ENCODE peak calls at places on chromosomes 6 and 20, in seven cellular contexts. W is HCT116, O is HepG2, T is K562, M is H1, X is SK-N-SH, J is GM12878. P is an unnamed sample.

GRCh38 chr20:50188879-50189680 is 1.6 kb upstream of the CEBPB start:
- DNase-seq in W (no peak), O (peak), T (no peak), M (no peak), X (no peak), J (no peak), P (no peak)

GRCh38 chr6:100347901-100348550 is 116.7 kb downstream of the SIM1 start:
- DNase-seq in W (no peak), O (no peak), T (no peak), M (no peak), X (no peak), J (no peak), P (no peak)

GRCh38 chr6:116766506-116767176 is 1.1 kb upstream of the FAM162B start:
- DNase-seq in W (no peak), O (no peak), T (peak), M (no peak), X (peak), J (no peak), P (no peak)

GRCh38 chr6:20433929-20434328 is 32.2 kb downstream of the E2F3 start:
- DNase-seq in W (no peak), O (no peak), T (no peak), M (no peak), X (no peak), J (no peak), P (no peak)

GRCh38 chr6:160131636-160132296 is 10.2 kb downstream of the SLC22A1 start:
- DNase-seq in W (no peak), O (no peak), T (no peak), M (no peak), X (peak), J (no peak), P (no peak)

GRCh38 chr6:293185-294174 is 1.2 kb downstream of the DUSP22 start:
- DNase-seq in W (no peak), O (no peak), T (no peak), M (peak), X (no peak), J (no peak), P (no peak)

GRCh38 chr6:129102741-129103140 is 219.8 kb downstream of the LAMA2 start:
- DNase-seq in W (no peak), O (no peak), T (no peak), M (no peak), X (no peak), J (no peak), P (no peak)

GRCh38 chr6:43290905-43291355 is 7.1 kb upstream of the SLC22A7 start:
- DNase-seq in W (no peak), O (peak), T (no peak), M (no peak), X (no peak), J (no peak), P (no peak)

GRCh38 chr20:58017970-58018530 is 210.4 kb downstream of the ANKRD60 start:
- DNase-seq in W (no peak), O (no peak), T (no peak), M (no peak), X (no peak), J (no peak), P (no peak)

GRCh38 chr20:53829086-53829703 is 235.6 kb upstream of the ZNF217 start:
- DNase-seq in W (peak), O (no peak), T (peak), M (no peak), X (no peak), J (no peak), P (peak)

GRCh38 chr6:127343753-127344659 is 597 bp upstream of the ECHDC1 start:
- DNase-seq in W (no peak), O (peak), T (peak), M (no peak), X (peak), J (no peak), P (no peak)

GRCh38 chr6:11111769-11112437 is 378 bp upstream of the ERVFRD-1 start:
- DNase-seq in W (no peak), O (no peak), T (peak), M (peak), X (no peak), J (no peak), P (no peak)

GRCh38 chr6:6975395-6976111 is 132.2 kb upstream of the RREB1 start:
- DNase-seq in W (no peak), O (no peak), T (peak), M (no peak), X (no peak), J (no peak), P (no peak)

GRCh38 chr6:20711518-20711917 is 177.3 kb downstream of the CDKAL1 start:
- DNase-seq in W (no peak), O (no peak), T (peak), M (no peak), X (no peak), J (no peak), P (no peak)

GRCh38 chr6:139855741-139856206 is 481.3 kb upstream of the CITED2 start:
- DNase-seq in W (no peak), O (no peak), T (no peak), M (no peak), X (no peak), J (no peak), P (peak)

GRCh38 chr6:109121411-109121810 is 26.1 kb downstream of the CEP57L1 start:
- DNase-seq in W (no peak), O (no peak), T (no peak), M (no peak), X (no peak), J (no peak), P (peak)

GRCh38 chr6:40819182-40819834 is 219.7 kb downstream of the UNC5CL start:
- DNase-seq in W (no peak), O (no peak), T (peak), M (no peak), X (no peak), J (no peak), P (no peak)

GRCh38 chr6:132115714-132116366 is 164.7 kb upstream of the CCN2 start:
- DNase-seq in W (no peak), O (no peak), T (no peak), M (no peak), X (no peak), J (no peak), P (peak)

GRCh38 chr6:170011233-170012142 is 260.1 kb downstream of the ERMARD start:
- DNase-seq in W (no peak), O (no peak), T (no peak), M (no peak), X (no peak), J (no peak), P (no peak)

GRCh38 chr6:125718109-125718508 is 31.3 kb upstream of the HEY2 start:
- DNase-seq in W (no peak), O (no peak), T (no peak), M (no peak), X (no peak), J (no peak), P (no peak)

GRCh38 chr6:130781557-130781956 is 45.6 kb upstream of the SMLR1 start:
- DNase-seq in W (no peak), O (no peak), T (no peak), M (no peak), X (no peak), J (no peak), P (no peak)

GRCh38 chr6:142395768-142396231 is 94.0 kb downstream of the ADGRG6 start:
- DNase-seq in W (no peak), O (no peak), T (no peak), M (no peak), X (no peak), J (peak), P (no peak)

GRCh38 chr6:33314943-33315752 is 1.3 kb upstream of the TAPBP start:
- DNase-seq in W (no peak), O (no peak), T (peak), M (peak), X (peak), J (no peak), P (peak)

GRCh38 chr20:11394145-11394833 is 523.4 kb upstream of the BTBD3 start:
- DNase-seq in W (no peak), O (no peak), T (no peak), M (no peak), X (no peak), J (no peak), P (no peak)

GRCh38 chr6:79864001-79864400 is 83.4 kb downstream of the ELOVL4 start:
- DNase-seq in W (no peak), O (no peak), T (no peak), M (no peak), X (no peak), J (no peak), P (no peak)

GRCh38 chr6:139378882-139379341 is 4.5 kb upstream of the CITED2 start:
- DNase-seq in W (no peak), O (peak), T (peak), M (no peak), X (no peak), J (no peak), P (no peak)

GRCh38 chr20:63533871-63534393 is 3.2 kb downstream of the PTK6 start:
- DNase-seq in W (no peak), O (no peak), T (no peak), M (peak), X (peak), J (no peak), P (no peak)

GRCh38 chr6:142377112-142377848 is 75.5 kb downstream of the ADGRG6 start:
- DNase-seq in W (peak), O (peak), T (peak), M (peak), X (no peak), J (no peak), P (peak)

GRCh38 chr20:13099676-13100075 is 90.9 kb downstream of the SPTLC3 start:
- DNase-seq in W (no peak), O (no peak), T (no peak), M (no peak), X (no peak), J (no peak), P (peak)

GRCh38 chr6:15754035-15754705 is 91.3 kb upstream of the DTNBP1 start:
- DNase-seq in W (no peak), O (no peak), T (peak), M (no peak), X (peak), J (no peak), P (no peak)

GRCh38 chr6:51184046-51184445 is 365.4 kb downstream of the TFAP2B start:
- DNase-seq in W (no peak), O (no peak), T (no peak), M (no peak), X (no peak), J (no peak), P (no peak)

GRCh38 chr6:75086236-75086635 is 119.6 kb downstream of the COL12A1 start:
- DNase-seq in W (no peak), O (no peak), T (no peak), M (no peak), X (no peak), J (no peak), P (no peak)

GRCh38 chr6:34355889-34356288 is 36.6 kb downstream of the NUDT3 start:
- DNase-seq in W (no peak), O (no peak), T (no peak), M (no peak), X (no peak), J (no peak), P (no peak)

DNA sequence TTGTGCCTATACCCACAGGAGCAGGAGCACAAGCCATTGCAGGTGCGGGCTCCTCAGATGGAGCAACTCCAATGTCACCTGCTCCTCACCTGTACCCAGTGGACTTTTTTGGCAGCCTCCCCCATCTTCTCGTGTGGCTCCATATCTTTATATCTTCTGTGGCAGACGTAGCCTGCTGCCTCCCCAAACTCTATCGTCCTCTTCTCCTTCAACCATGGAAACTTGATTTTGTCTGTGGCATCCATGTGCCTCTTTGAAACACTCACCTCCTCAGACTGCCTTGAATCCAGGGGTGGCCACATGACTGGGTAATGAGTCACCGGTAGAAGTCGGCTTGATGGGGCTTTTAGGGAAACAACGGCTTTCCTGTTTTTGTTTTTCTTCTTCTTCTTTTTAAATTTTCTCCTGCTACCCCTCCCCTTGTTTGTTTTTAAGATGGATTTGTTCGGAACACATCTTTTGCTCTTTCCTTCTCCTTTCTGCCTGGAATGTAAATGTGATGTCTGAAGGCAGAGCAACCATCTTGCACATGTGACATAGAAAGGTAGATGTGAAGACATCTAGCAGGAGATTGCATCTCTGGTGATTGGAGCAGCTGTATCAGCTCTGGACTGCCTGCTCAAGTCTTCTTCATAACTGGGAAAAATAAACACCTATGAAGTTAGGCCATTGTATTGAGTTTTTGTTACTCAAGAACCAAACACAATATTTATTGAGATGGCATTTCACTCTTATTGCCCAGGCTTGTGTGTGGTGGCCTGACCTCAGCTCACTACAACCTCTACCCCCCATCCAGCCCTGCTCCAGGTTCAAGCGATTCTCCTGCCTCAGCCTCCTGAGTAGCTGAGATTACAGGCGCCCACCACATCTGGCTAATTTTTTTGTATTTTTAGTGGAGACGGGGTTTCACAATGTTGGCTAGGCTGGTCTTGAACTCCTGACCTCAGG is 69.9 kb upstream of the DDR1 start:
- DNase-seq in W (peak), O (no peak), T (peak), M (no peak), X (no peak), J (no peak), P (no peak)
- TF ChIP-seq JUND in W (no peak), O (no peak), T (peak), M (no peak), X (peak), J (no peak), P (no peak)

DNA sequence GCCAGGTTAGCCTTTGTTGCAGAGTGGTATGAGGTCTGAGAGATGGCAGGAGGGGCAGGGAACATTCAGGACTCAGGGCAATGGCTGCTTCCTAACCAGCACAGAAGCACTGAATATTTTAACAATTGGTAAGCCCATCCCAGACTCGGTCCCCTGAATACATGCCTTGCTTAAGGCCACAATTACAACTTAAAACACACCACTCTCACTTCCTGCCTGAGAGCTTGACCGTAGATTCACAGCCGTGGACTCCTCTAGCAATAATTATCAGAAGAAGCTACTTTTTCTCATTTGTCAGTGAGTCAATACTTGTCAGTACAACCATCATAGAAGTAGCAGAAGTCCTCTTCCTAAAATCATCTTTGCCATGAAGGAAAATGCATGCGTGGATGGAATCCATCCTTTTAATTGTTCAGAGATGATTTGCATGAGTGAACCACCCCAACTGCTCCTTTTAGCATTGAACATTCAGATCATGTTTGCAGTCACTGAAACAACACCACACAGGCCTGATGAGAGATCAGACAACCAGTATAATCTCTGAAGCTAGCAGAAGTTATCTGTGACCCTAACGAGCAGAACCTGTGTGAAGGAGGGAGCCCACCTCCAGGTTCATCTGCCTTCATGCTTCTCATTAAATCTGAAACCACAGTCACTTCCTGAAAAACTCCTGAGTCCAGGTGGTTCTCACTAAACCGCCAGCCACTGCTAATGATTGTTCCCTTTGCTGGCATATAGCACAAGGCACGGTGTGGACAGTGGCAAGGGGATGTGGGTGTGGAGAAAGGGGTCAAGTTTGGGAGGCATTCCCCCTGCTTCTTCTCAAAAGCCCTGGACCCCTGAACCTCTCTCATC is 333.9 kb upstream of the CNR1 start:
- DNase-seq in W (no peak), O (no peak), T (no peak), M (no peak), X (no peak), J (peak), P (no peak)
- TF ChIP-seq JUND in W (no peak), O (no peak), T (no peak), M (no peak), X (no peak), J (no peak), P (no peak)

GRCh38 chr20:21698494-21699215 is 6.8 kb upstream of the PAX1 start:
- DNase-seq in W (no peak), O (no peak), T (no peak), M (no peak), X (no peak), J (no peak), P (no peak)

GRCh38 chr20:21699216-21699508 is 6.3 kb upstream of the PAX1 start:
- DNase-seq in W (no peak), O (no peak), T (no peak), M (no peak), X (no peak), J (no peak), P (no peak)

DNA sequence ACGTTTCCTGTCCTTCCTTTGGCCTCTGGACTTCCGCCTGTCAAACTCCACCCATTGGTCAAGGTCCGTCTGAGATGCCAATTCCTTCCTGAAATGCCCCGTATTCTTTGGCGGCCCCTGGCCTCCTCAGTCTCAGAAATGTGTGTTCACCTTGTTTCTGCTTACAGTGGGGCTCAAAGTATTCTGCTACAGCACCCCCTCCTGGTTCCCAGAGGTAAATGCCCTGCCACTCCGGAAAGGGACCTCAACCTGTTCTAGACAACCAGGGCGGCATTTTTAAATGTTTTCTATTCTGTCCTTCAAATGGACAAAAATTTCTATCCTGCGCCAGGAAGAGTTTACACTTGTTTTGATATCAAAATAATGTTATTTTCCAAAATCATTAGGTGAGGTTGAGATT is 12.1 kb upstream of the PAX1 start:
- DNase-seq in W (no peak), O (peak), T (peak), M (peak), X (no peak), J (no peak), P (peak)
- TF ChIP-seq JUND in W (no peak), O (no peak), T (no peak), M (no peak), X (no peak), J (no peak), P (no peak)

GRCh38 chr6:85323435-85324040 is 126.3 kb upstream of the NT5E start:
- DNase-seq in W (peak), O (peak), T (peak), M (peak), X (peak), J (peak), P (peak)
- TF ChIP-seq JUND in W (no peak), O (no peak), T (no peak), M (no peak), X (no peak), J (no peak), P (no peak)

GRCh38 chr6:134029495-134030455 is 22.6 kb downstream of the SLC2A12 start:
- DNase-seq in W (no peak), O (no peak), T (peak), M (no peak), X (peak), J (no peak), P (no peak)
- TF ChIP-seq JUND in W (no peak), O (no peak), T (peak), M (no peak), X (peak), J (no peak), P (no peak)

DNA sequence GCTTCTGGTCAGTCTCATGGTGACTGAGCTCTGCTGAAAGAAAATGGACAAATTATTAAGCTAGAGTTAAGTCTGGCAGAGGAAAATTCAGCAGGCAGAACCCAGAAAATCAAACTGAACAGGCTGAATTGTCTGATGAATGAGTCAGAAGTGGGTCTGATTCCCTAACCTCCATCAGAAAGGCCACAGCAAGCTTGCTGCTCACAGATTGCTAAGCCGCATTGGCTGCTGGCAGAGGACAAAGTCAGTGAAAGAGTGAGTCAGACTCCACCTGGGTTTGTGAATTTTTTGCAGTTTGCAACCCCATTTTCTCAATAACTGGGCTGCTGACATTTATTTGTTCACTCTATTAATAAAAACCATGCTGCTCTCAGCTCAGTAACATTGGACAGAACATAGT is 191.3 kb downstream of the EPM2A start:
- DNase-seq in W (peak), O (no peak), T (no peak), M (no peak), X (no peak), J (no peak), P (no peak)
- TF ChIP-seq JUND in W (no peak), O (no peak), T (no peak), M (no peak), X (no peak), J (no peak), P (no peak)

DNA sequence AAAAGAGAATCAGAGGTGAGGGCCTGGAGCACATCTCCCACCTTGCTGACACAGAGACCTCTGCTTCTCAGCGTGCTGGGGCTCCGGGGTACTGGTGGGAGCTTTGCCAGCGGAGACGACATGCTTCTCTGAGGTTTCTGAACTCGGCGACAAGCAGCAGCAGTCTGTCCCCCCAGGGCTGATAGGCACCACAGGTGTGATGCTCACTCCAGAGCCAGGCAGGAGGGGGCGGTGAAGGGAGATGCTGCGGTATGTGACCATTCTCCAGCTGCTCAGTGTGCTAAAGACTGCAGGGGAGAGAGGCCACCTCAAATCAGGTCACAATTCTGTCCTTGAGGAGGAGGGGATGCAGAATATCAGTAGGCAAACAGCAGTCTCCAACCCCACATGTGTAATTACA is 219.9 kb downstream of the ALDH8A1 start:
- DNase-seq in W (no peak), O (no peak), T (no peak), M (peak), X (peak), J (no peak), P (no peak)
- TF ChIP-seq JUND in W (no peak), O (no peak), T (no peak), M (no peak), X (no peak), J (no peak), P (no peak)